ENCODE peak calls at places on chromosomes 13 and 19, in ten cellular contexts. I is upper lobe of left lung, P is K562, V is HepG2, Z is heart left ventricle, F is HCT116, D is right lobe of liver, B is body of pancreas, S is IMR-90, E is GM12878. N is an unnamed sample.

GRCh38 chr19:49981603-49982593 is 20.9 kb upstream of the SIGLEC11 start:
- ATAC-seq in I (no peak), P (peak; percentile 69), V (no peak), Z (no peak), F (no peak), D (peak; percentile 9), B (peak; percentile 52), S (no peak), E (no peak), N (no peak)

GRCh38 chr13:112236539-112237197 is 139.5 kb upstream of the SPACA7 start:
- ATAC-seq in I (no peak), P (no peak), V (no peak), Z (no peak), F (no peak), D (peak; percentile 74), B (no peak), S (no peak), E (no peak), N (no peak)

GRCh38 chr13:18996627-18997051 is 185.0 kb downstream of the TUBA3C start:
- ATAC-seq in I (peak; percentile 50), P (no peak), V (no peak), Z (no peak), F (no peak), D (peak; percentile 69), B (no peak), S (no peak), E (no peak), N (no peak)

GRCh38 chr13:27770809-27771208 is 21.5 kb upstream of the GSX1 start:
- ATAC-seq in I (no peak), P (peak; percentile 68), V (peak; percentile 88), Z (no peak), F (peak; percentile 97), D (peak; percentile 85), B (no peak), S (no peak), E (peak; percentile 86), N (no peak)

GRCh38 chr19:15437355-15438123 is 12.2 kb downstream of the WIZ start:
- ATAC-seq in I (no peak), P (no peak), V (peak; percentile 50), Z (no peak), F (no peak), D (peak; percentile 67), B (no peak), S (peak; percentile 65), E (no peak), N (peak; percentile 47)

GRCh38 chr13:62512194-62513141 is 1096.8 kb upstream of the PCDH20 start:
- ATAC-seq in I (peak; percentile 58), P (no peak), V (peak; percentile 99), Z (no peak), F (peak; percentile 88), D (peak; percentile 83), B (peak; percentile 97), S (peak; percentile 65), E (peak; percentile 98), N (no peak)

GRCh38 chr13:28402057-28402381 is 92.9 kb downstream of the FLT1 start:
- ATAC-seq in I (peak; percentile 8), P (no peak), V (no peak), Z (no peak), F (no peak), D (no peak), B (no peak), S (no peak), E (no peak), N (no peak)

GRCh38 chr13:46756977-46757376 is 40.0 kb downstream of the ESD start:
- ATAC-seq in I (peak; percentile 41), P (no peak), V (no peak), Z (no peak), F (no peak), D (no peak), B (no peak), S (peak; percentile 58), E (no peak), N (peak; percentile 47)

GRCh38 chr19:48196933-48197665 is 26.6 kb downstream of the ZSWIM9 start:
- ATAC-seq in I (peak; percentile 15), P (peak; percentile 74), V (peak; percentile 38), Z (peak; percentile 50), F (no peak), D (peak; percentile 10), B (no peak), S (peak; percentile 53), E (no peak), N (no peak)
- TF ChIP-seq POLR2A in I (no peak), P (no peak), V (no peak), Z (no peak), F (no peak), D (no peak), B (no peak), S (no peak), E (no peak), N (no peak)

DNA sequence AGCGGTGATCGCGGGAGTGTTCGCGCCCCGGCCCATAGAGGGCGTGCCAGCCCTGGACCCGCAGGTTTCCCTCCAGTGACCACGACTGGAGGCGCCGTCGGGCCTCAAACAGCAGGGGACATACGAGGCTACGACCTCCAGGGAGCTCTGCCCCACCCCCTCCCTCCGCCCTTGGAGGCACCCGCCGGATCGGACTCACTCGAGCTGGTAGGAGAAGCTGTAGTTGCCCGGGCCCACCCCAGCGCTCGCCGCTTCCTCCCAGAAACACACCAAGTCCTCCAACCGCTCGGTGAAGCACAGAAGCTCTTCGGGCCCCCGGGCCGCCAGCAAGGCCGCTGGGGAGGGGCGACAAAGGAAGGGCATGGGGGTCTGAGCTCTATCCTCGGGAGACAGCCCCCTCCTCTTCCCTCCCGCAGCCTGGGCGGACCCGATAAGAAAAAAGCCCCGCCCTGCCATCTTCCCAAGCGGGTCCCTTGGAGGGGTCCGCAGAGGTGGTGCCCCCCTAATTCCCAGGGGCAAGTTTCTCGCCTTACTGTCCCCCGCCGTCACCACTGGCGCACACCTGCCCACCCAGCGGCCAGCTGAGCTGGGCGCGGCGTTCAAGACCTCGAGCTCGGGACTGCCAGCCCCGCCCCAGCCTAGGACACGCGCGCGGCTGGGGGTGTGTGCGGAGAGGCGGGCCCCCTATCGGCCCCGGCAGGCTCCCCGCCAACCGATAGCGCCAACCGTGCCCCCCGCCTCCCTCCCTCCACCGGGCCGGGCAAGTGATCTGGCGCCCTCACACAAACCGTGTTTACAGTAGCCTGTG is 1.0 kb downstream of the EPOR start:
- ATAC-seq in I (peak; percentile 31), P (peak; percentile 89), V (peak; percentile 37), Z (no peak), F (peak; percentile 19), D (peak; percentile 37), B (peak; percentile 17), S (no peak), E (peak; percentile 4), N (no peak)
- H3K4me3 ChIP-seq in I (peak overlapping the region; percentile 50), P (peak overlapping the region; percentile 50), V (peak overlapping the region; percentile 77), Z (peak overlapping the region; percentile 59), F (peak overlapping the region; percentile 71), D (peak overlapping the region; percentile 47), B (no peak overlapping the region), S (peak overlapping the region; percentile 39), E (no peak overlapping the region), N (peak overlapping the region; percentile 40)

GRCh38 chr13:41470187-41470586 is 12.8 kb downstream of the RGCC start:
- ATAC-seq in I (no peak), P (no peak), V (no peak), Z (no peak), F (no peak), D (no peak), B (no peak), S (no peak), E (no peak), N (no peak)

GRCh38 chr13:41465965-41466364 is 8.6 kb downstream of the RGCC start:
- ATAC-seq in I (no peak), P (no peak), V (no peak), Z (peak; percentile 5), F (no peak), D (no peak), B (no peak), S (no peak), E (no peak), N (no peak)

GRCh38 chr13:41465215-41465907 is 8.0 kb downstream of the RGCC start:
- ATAC-seq in I (peak; percentile 71), P (peak; percentile 39), V (no peak), Z (peak; percentile 76), F (no peak), D (peak; percentile 75), B (no peak), S (peak; percentile 90), E (peak; percentile 95), N (peak; percentile 57)

GRCh38 chr13:41468631-41469030 is 11.3 kb downstream of the RGCC start:
- ATAC-seq in I (no peak), P (no peak), V (no peak), Z (no peak), F (no peak), D (no peak), B (no peak), S (no peak), E (no peak), N (no peak)

GRCh38 chr13:41467546-41467945 is 10.2 kb downstream of the RGCC start:
- ATAC-seq in I (no peak), P (no peak), V (no peak), Z (no peak), F (no peak), D (no peak), B (no peak), S (no peak), E (no peak), N (no peak)
- H3K4me1 ChIP-seq in I (peaks cover 34% of the 10 kb centered on the region), P (peaks cover 27% of the 10 kb centered on the region), V (no peaks in the 10 kb centered on the region), Z (peaks cover 20% of the 10 kb centered on the region), F (peaks cover 5% of the 10 kb centered on the region), D (no peaks in the 10 kb centered on the region), B (no peaks in the 10 kb centered on the region), S (peaks cover 15% of the 10 kb centered on the region), E (peaks cover 40% of the 10 kb centered on the region), N (peaks cover 3% of the 10 kb centered on the region)

GRCh38 chr19:612941-613340 is 20.4 kb downstream of the POLRMT start:
- ATAC-seq in I (no peak), P (no peak), V (no peak), Z (no peak), F (no peak), D (no peak), B (no peak), S (no peak), E (no peak), N (no peak)

GRCh38 chr19:611506-611869 is 21.8 kb downstream of the HCN2 start:
- ATAC-seq in I (no peak), P (no peak), V (no peak), Z (no peak), F (no peak), D (no peak), B (no peak), S (peak; percentile 81), E (peak; percentile 52), N (no peak)

GRCh38 chr19:610071-610800 is 20.6 kb downstream of the HCN2 start:
- ATAC-seq in I (no peak), P (no peak), V (no peak), Z (no peak), F (no peak), D (peak; percentile 5), B (no peak), S (no peak), E (peak; percentile 66), N (peak; percentile 10)

GRCh38 chr19:609001-609340 is 19.3 kb downstream of the HCN2 start:
- ATAC-seq in I (peak; percentile 63), P (no peak), V (no peak), Z (peak; percentile 70), F (peak; percentile 53), D (peak; percentile 24), B (no peak), S (no peak), E (no peak), N (no peak)

DNA sequence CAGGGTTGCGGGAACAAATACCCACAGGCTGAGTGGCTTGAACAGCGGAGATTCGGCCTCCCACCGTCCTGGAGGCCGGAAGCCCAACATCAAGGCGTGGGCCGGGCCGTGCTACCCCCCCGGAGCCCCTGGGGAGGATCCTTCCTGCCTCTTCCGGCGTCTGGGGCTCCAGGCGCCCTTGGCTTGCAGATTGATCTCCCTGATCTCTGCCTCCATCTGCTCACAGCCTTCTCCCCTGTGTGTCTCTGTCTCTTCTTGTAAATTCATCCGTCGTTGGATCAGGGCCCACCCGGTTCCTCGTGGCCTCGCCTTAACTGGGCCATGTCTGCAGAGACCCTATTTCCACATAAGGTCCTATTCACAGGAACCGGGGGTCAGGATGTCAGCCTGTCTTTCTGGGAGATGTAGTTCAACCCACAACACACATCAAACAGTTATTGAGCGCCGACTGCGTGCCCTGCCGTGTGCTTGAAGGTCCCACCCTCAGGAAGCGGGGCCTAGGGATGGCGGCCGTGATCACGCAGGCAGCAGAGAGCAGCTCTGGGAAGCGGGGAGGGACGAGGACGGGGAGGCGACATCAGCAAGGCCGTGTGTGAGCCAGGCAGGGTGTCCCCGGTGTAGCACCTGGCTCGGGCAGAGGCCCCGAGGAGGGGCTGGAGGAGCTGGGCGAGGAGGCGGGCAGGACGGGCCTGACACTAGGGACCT is 21.3 kb downstream of the HCN2 start:
- ATAC-seq in I (peak; percentile 41), P (peak; percentile 97), V (no peak), Z (peak; percentile 69), F (no peak), D (peak; percentile 13), B (peak; percentile 38), S (peak; percentile 70), E (peak; percentile 82), N (peak; percentile 11)
- TF ChIP-seq POLR2A in I (no peak), P (peak; percentile 66), V (no peak), Z (no peak), F (no peak), D (no peak), B (no peak), S (no peak), E (peak; percentile 58), N (no peak)

N was measured in gastroesophageal sphincter.